ENCODE peak calls at places on chromosomes 2 and 18, in seven cellular contexts. A is effector memory CD4-positive, alpha-beta T cell; Q is stomach; V is fibroblast of lung; M is small intestine; S is cardiac muscle cell; W is body of pancreas. T is an unnamed sample. For H3K9me3, the result is how much of the 10 kb centered on the place peaks cover.

GRCh38 chr2:226773291-226773690 is 26.3 kb downstream of the IRS1 start:
- DNase-seq in A (no peak), Q (no peak), V (no peak), M (no peak), S (no peak), W (no peak), T (no peak)

GRCh38 chr18:23154823-23155517 is 19.7 kb downstream of the CABLES1 start:
- DNase-seq in A (no peak), Q (no peak), V (no peak), M (no peak), S (no peak), W (no peak), T (no peak)

GRCh38 chr2:119338826-119339561 is 27.6 kb downstream of the C2orf76 start:
- DNase-seq in A (peak), Q (no peak), V (no peak), M (peak), S (no peak), W (no peak), T (no peak)

GRCh38 chr18:40124107-40124506 is 1830.9 kb upstream of the PIK3C3 start:
- DNase-seq in A (no peak), Q (no peak), V (peak), M (no peak), S (no peak), W (no peak), T (no peak)

GRCh38 chr2:128449226-128450061 is 130.8 kb upstream of the HS6ST1 start:
- DNase-seq in A (no peak), Q (peak), V (no peak), M (no peak), S (no peak), W (no peak), T (peak)

GRCh38 chr2:23618696-23619530 is 233.9 kb downstream of the KLHL29 start:
- DNase-seq in A (no peak), Q (no peak), V (peak), M (no peak), S (no peak), W (no peak), T (peak)

GRCh38 chr2:145157626-145158025 is 637.7 kb upstream of the ZEB2 start:
- DNase-seq in A (no peak), Q (no peak), V (no peak), M (no peak), S (no peak), W (no peak), T (no peak)

GRCh38 chr2:20422679-20423271 is 24.1 kb upstream of the RHOB start:
- DNase-seq in A (no peak), Q (no peak), V (no peak), M (no peak), S (no peak), W (no peak), T (peak)

GRCh38 chr2:68556384-68556783 is 87.0 kb upstream of the PROKR1 start:
- DNase-seq in A (no peak), Q (no peak), V (peak), M (no peak), S (no peak), W (no peak), T (no peak)

GRCh38 chr2:184047536-184047935 is 550.8 kb upstream of the ZNF804A start:
- DNase-seq in A (no peak), Q (no peak), V (peak), M (no peak), S (no peak), W (no peak), T (no peak)

GRCh38 chr2:25421289-25421688 is 79.6 kb upstream of the DNMT3A start:
- DNase-seq in A (no peak), Q (no peak), V (no peak), M (no peak), S (no peak), W (no peak), T (no peak)

GRCh38 chr2:241804326-241805276 is 4.4 kb upstream of the NEU4 start:
- DNase-seq in A (no peak), Q (no peak), V (peak), M (no peak), S (no peak), W (no peak), T (peak)

GRCh38 chr2:234451852-234452625 is 44.8 kb downstream of the ARL4C start:
- DNase-seq in A (no peak), Q (no peak), V (peak), M (no peak), S (no peak), W (no peak), T (no peak)

GRCh38 chr2:70632388-70632787 is 78.8 kb upstream of the TGFA start:
- DNase-seq in A (no peak), Q (no peak), V (no peak), M (no peak), S (no peak), W (no peak), T (no peak)

GRCh38 chr2:168816369-168816768 is 13.9 kb downstream of the NOSTRIN start:
- DNase-seq in A (no peak), Q (no peak), V (peak), M (no peak), S (no peak), W (no peak), T (no peak)

GRCh38 chr18:74784791-74785190 is 187.1 kb downstream of the ZNF407 start:
- DNase-seq in A (no peak), Q (no peak), V (no peak), M (no peak), S (no peak), W (no peak), T (no peak)

GRCh38 chr2:8438476-8438875 is 243.4 kb upstream of the ID2 start:
- DNase-seq in A (no peak), Q (no peak), V (no peak), M (no peak), S (no peak), W (no peak), T (no peak)

GRCh38 chr2:129709030-129709955 is 270.2 kb upstream of the RAB6C start:
- DNase-seq in A (no peak), Q (no peak), V (no peak), M (no peak), S (no peak), W (no peak), T (no peak)

GRCh38 chr2:101766871-101767739 is 69.6 kb downstream of the MAP4K4 start:
- DNase-seq in A (no peak), Q (no peak), V (peak), M (no peak), S (peak), W (no peak), T (no peak)

GRCh38 chr2:30661173-30662107 is 145.8 kb downstream of the CAPN13 start:
- DNase-seq in A (no peak), Q (no peak), V (peak), M (no peak), S (no peak), W (no peak), T (no peak)

GRCh38 chr2:199186226-199186864 is 271.4 kb downstream of the SATB2 start:
- DNase-seq in A (no peak), Q (no peak), V (no peak), M (no peak), S (no peak), W (no peak), T (no peak)

GRCh38 chr2:18178736-18179349 is 300.4 kb downstream of the KCNS3 start:
- DNase-seq in A (no peak), Q (peak), V (peak), M (peak), S (peak), W (peak), T (no peak)

GRCh38 chr2:72613931-72614330 is 211.9 kb downstream of the EXOC6B start:
- DNase-seq in A (no peak), Q (no peak), V (no peak), M (no peak), S (no peak), W (no peak), T (no peak)

GRCh38 chr2:45637440-45637839 is 14.0 kb upstream of the PRKCE start:
- DNase-seq in A (no peak), Q (no peak), V (peak), M (no peak), S (no peak), W (peak), T (no peak)

GRCh38 chr2:128573116-128573515 is 254.4 kb upstream of the HS6ST1 start:
- DNase-seq in A (no peak), Q (no peak), V (no peak), M (no peak), S (no peak), W (no peak), T (no peak)

GRCh38 chr2:230910546-230911135 is 14.4 kb downstream of the GPR55 start:
- DNase-seq in A (no peak), Q (no peak), V (no peak), M (no peak), S (peak), W (no peak), T (no peak)

GRCh38 chr18:26439537-26439936 is 108.8 kb downstream of the KCTD1 start:
- DNase-seq in A (no peak), Q (no peak), V (no peak), M (no peak), S (no peak), W (no peak), T (no peak)

GRCh38 chr18:74283646-74284045 is 8.1 kb downstream of the CYB5A start:
- DNase-seq in A (no peak), Q (no peak), V (no peak), M (no peak), S (no peak), W (peak), T (no peak)

GRCh38 chr2:138504546-138505239 is 3.1 kb downstream of the SPOPL start:
- DNase-seq in A (no peak), Q (no peak), V (no peak), M (peak), S (no peak), W (no peak), T (no peak)

GRCh38 chr18:36456622-36457021 is 159.1 kb downstream of the FHOD3 start:
- DNase-seq in A (no peak), Q (no peak), V (no peak), M (no peak), S (no peak), W (no peak), T (no peak)

GRCh38 chr2:120669121-120669952 is 66.3 kb upstream of the GLI2 start:
- DNase-seq in A (no peak), Q (peak), V (peak), M (peak), S (peak), W (peak), T (no peak)

GRCh38 chr2:1509271-1509995 is 96.2 kb downstream of the TPO start:
- DNase-seq in A (no peak), Q (no peak), V (no peak), M (no peak), S (no peak), W (no peak), T (no peak)

GRCh38 chr2:118942012-118942411 is at the start of gene MARCO:
- DNase-seq in A (no peak), Q (no peak), V (no peak), M (no peak), S (no peak), W (no peak), T (no peak)

GRCh38 chr18:6807504-6808257 is 78.2 kb downstream of the ARHGAP28 start:
- DNase-seq in A (no peak), Q (no peak), V (no peak), M (no peak), S (no peak), W (no peak), T (no peak)

GRCh38 chr2:15968280-15969178 is 28.2 kb downstream of the MYCN start:
- DNase-seq in A (no peak), Q (no peak), V (no peak), M (no peak), S (no peak), W (no peak), T (no peak)

GRCh38 chr18:59101830-59102414 is 37.8 kb upstream of the SEC11C start:
- DNase-seq in A (no peak), Q (no peak), V (no peak), M (no peak), S (no peak), W (no peak), T (no peak)

DNA sequence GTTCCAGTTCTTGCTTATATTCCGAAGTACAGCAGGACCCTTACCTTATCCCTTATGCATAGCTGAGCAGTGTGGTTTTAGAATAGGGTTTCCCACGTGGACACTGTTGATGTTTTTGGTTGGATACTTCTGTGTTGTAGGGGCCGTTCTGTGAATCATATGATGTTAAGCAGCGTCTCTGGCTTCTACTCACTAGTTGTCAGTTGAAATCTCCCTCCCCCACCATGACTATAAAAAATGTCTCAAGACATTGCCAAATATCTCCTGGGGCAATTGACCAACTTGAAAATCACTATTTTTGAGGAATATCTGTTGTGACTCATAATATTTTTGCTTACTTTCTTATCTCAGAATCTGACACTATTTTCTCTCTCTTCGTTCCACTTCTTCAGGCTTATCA is 713.7 kb downstream of the TSN start:
- DNase-seq in A (no peak), Q (no peak), V (no peak), M (no peak), S (no peak), W (no peak), T (no peak)
- H3K27ac ChIP-seq in A (no peak), Q (no peak), V (no peak), M (no peak), S (no peak), W (no peak), T (no peak)

GRCh38 chr2:105324732-105325131 is 4.8 kb downstream of the TGFBRAP1 start:
- DNase-seq in A (no peak), Q (no peak), V (peak), M (no peak), S (no peak), W (no peak), T (no peak)
- H3K4me3 ChIP-seq in A (no peak), Q (no peak), V (no peak), M (no peak), S (no peak), W (no peak), T (no peak)

DNA sequence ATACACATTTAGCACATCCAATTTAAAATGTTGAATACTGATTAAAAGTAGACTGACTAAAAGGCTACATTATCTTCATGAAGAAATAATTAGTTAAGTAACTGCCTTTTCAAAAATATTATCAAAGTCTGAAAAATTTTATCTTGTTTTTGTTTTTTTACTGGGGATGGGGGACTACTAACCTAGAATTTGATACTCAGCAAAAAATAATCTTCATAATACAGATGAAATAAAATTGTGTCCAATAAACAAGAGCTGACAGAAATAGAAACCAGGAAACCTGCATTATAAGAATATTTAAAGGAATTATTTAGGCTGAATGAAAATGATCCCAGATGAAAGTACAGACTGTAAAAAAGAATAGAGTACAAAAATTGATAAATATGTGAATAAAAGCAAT is 200.7 kb upstream of the RGPD4 start:
- DNase-seq in A (no peak), Q (no peak), V (no peak), M (no peak), S (no peak), W (no peak), T (no peak)
- H3K9me3 ChIP-seq in A (under half), Q (under half), V (under half), M (under half), S (under half), W (under half), T (under half)

GRCh38 chr2:150526006-150526405 is 38.5 kb upstream of the RND3 start:
- DNase-seq in A (no peak), Q (no peak), V (no peak), M (no peak), S (no peak), W (no peak), T (no peak)

GRCh38 chr2:150531626-150532419 is 44.4 kb upstream of the RND3 start:
- DNase-seq in A (no peak), Q (no peak), V (no peak), M (no peak), S (no peak), W (no peak), T (no peak)

GRCh38 chr2:150530168-150530567 is 42.7 kb upstream of the RND3 start:
- DNase-seq in A (no peak), Q (no peak), V (no peak), M (no peak), S (no peak), W (no peak), T (no peak)

GRCh38 chr2:150526827-150527226 is 39.4 kb upstream of the RND3 start:
- DNase-seq in A (no peak), Q (no peak), V (peak), M (no peak), S (no peak), W (no peak), T (no peak)

GRCh38 chr2:150528861-150529801 is 41.7 kb upstream of the RND3 start:
- DNase-seq in A (no peak), Q (no peak), V (peak), M (peak), S (no peak), W (no peak), T (no peak)
- H3K27ac ChIP-seq in A (no peak), Q (no peak), V (peak), M (no peak), S (no peak), W (no peak), T (no peak)